ENCODE peak calls at places on chromosomes 2 and 18, in seven cellular contexts. W is trophoblast cell, Z is H9, L is IMR-90, Y is mesendoderm, R is H1, K is mesenchymal stem cell. G is an unnamed sample.

GRCh38 chr2:219557791-219558785 is 13.3 kb downstream of the OBSL1 start:
- DNase-seq in K (no peak), L (no peak), Z (no peak), Y (no peak), R (no peak), W (no peak), G (no peak)

GRCh38 chr2:212926948-212927347 is 224.5 kb downstream of the IKZF2 start:
- DNase-seq in Y (no peak), K (no peak), Z (no peak), W (no peak), L (no peak), R (no peak), G (no peak)

GRCh38 chr18:46536215-46536874 is 120.7 kb downstream of the LOXHD1 start:
- DNase-seq in Z (no peak), R (no peak), Y (peak; percentile 70), W (no peak), K (no peak), L (no peak), G (no peak)

GRCh38 chr2:182852090-182852489 is 14.3 kb downstream of the FRZB start:
- DNase-seq in K (no peak), Z (no peak), Y (no peak), R (no peak), L (no peak), W (no peak), G (no peak)

GRCh38 chr2:46119453-46119852 is 177.8 kb upstream of the EPAS1 start:
- DNase-seq in K (no peak), Z (no peak), W (peak; percentile 61), Y (no peak), L (no peak), R (no peak), G (no peak)

GRCh38 chr2:2505604-2506003 is 174.5 kb upstream of the MYT1L start:
- DNase-seq in R (no peak), W (no peak), Y (no peak), Z (no peak), L (no peak), K (no peak), G (no peak)

GRCh38 chr18:70431203-70431624 is 142.4 kb downstream of the SOCS6 start:
- DNase-seq in Z (no peak), Y (peak; percentile 83), W (no peak), R (no peak), L (peak; percentile 85), K (peak; percentile 87), G (no peak)

GRCh38 chr2:132849118-132849517 is 179.1 kb upstream of the LYPD1 start:
- DNase-seq in R (no peak), Y (no peak), W (no peak), Z (no peak), K (no peak), L (peak; percentile 81), G (no peak)

GRCh38 chr2:177129610-177130009 is 83.0 kb upstream of the HNRNPA3 start:
- DNase-seq in W (no peak), K (no peak), L (no peak), R (no peak), Z (no peak), Y (no peak), G (no peak)

GRCh38 chr2:191650896-191651773 is 26.8 kb upstream of the NABP1 start:
- DNase-seq in R (no peak), Y (no peak), K (peak; percentile 39), L (peak; percentile 36), W (no peak), Z (no peak), G (no peak)

GRCh38 chr2:226873051-226873620 is 37.3 kb downstream of the RHBDD1 start:
- DNase-seq in K (peak; percentile 31), R (no peak), Y (no peak), L (peak; percentile 59), Z (no peak), W (no peak), G (no peak)

DNA sequence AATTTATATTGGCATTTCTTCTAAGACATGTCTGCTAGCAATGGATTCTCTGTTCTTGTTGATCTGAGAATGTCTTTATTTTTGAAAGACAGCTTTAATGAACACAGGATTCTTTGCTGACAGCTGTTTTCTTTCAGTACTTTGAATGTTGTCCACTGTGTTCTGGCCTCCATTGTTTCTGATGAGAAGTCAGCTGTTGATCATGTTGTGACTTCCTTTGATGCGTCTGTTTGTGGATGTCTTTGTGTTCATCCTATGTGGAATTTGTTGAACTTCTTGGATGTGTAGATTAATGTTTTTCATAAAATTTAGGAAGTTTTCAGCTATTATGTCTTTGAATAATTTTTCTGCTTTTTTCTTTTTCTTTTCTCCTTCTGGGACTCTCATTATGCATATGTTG is 39.8 kb upstream of the KCNF1 start:
- DNase-seq in Z (no peak), K (no peak), R (no peak), Y (no peak), W (no peak), L (no peak), G (no peak)
- H2BK120ac ChIP-seq in Z (no peak overlapping the region), K (no peak overlapping the region), R (no peak overlapping the region), Y (no peak overlapping the region), W (no peak overlapping the region), L (no peak overlapping the region), G (no peak overlapping the region)

DNA sequence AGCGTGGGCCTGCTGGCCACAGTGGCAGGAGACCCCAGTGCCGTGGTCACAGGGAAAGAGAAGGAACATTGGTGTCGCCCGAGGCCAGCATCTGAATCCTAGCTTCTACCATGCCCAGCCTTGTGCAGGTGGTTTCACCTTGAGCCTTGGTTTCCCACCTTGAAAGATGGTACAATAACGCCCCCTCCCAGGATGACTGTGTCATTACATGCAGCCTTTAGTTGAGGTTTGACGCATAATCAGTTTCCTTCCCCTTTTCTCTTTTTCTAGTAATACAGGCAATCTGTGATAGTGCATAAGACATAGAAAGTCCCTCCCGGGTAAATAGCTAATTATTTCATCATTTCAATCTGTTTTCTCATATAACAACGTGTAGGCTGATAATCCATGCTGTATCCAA is 29.9 kb upstream of the ZNF407 start:
- DNase-seq in W (no peak), L (no peak), Y (no peak), R (no peak), Z (no peak), K (no peak), G (no peak)
- H2BK120ac ChIP-seq in W (no peak overlapping the region), L (no peak overlapping the region), Y (no peak overlapping the region), R (no peak overlapping the region), Z (no peak overlapping the region), K (no peak overlapping the region), G (no peak overlapping the region)

GRCh38 chr18:51257150-51257549 is 59.7 kb upstream of the MEX3C start:
- DNase-seq in K (no peak), R (no peak), W (no peak), Y (no peak), L (no peak), Z (no peak), G (no peak)

GRCh38 chr18:51251625-51252024 is 54.1 kb upstream of the MEX3C start:
- DNase-seq in W (no peak), R (no peak), K (no peak), L (no peak), Z (no peak), Y (no peak), G (no peak)

GRCh38 chr18:51253476-51253875 is 56.0 kb upstream of the MEX3C start:
- DNase-seq in Z (no peak), W (no peak), K (peak; percentile 16), Y (no peak), L (no peak), R (no peak), G (no peak)

GRCh38 chr18:51250458-51251024 is 53.1 kb upstream of the MEX3C start:
- DNase-seq in K (no peak), R (no peak), W (no peak), Z (no peak), L (no peak), Y (no peak), G (no peak)

GRCh38 chr18:51255694-51256093 is 58.2 kb upstream of the MEX3C start:
- DNase-seq in K (peak; percentile 65), W (no peak), Z (no peak), L (no peak), Y (no peak), R (no peak), G (no peak)
- H2BK120ac ChIP-seq in K (no peak overlapping the region), W (no peak overlapping the region), Z (no peak overlapping the region), L (no peak overlapping the region), Y (no peak overlapping the region), R (no peak overlapping the region), G (no peak overlapping the region)

DNA sequence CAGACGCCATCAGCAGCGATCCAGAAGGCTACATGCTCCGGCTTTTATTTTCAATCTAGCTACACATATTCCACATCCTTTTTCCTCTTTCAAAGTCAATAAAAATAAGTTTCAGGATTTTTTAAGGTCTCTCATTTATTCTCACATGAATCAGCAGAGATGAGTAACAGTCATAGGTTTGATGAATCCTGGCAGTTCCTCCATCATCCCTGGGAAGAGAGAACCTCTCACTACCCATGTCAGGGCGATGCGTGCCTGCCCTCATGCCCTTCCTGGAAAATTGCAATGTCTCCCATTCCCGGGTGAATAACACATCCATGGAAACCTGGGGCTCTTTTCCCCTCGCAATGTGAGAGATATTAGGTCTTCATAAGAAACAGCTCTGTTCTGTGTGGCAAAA is 301.1 kb upstream of the SMIM21 start:
- DNase-seq in K (no peak), Z (no peak), Y (no peak), L (no peak), R (no peak), W (no peak), G (no peak)
- H2BK120ac ChIP-seq in K (no peak overlapping the region), Z (no peak overlapping the region), Y (no peak overlapping the region), L (no peak overlapping the region), R (no peak overlapping the region), W (no peak overlapping the region), G (no peak overlapping the region)

GRCh38 chr18:73841661-73842060 is 306.0 kb downstream of the FBXO15 start:
- DNase-seq in W (no peak), K (no peak), Z (no peak), Y (no peak), L (no peak), R (no peak), G (no peak)

GRCh38 chr18:73839441-73839840 is 308.2 kb downstream of the FBXO15 start:
- DNase-seq in K (peak; percentile 46), R (no peak), Z (no peak), Y (no peak), L (no peak), W (no peak), G (no peak)

GRCh38 chr18:73842795-73843394 is 304.7 kb downstream of the FBXO15 start:
- DNase-seq in K (peak; percentile 63), L (peak; percentile 65), Y (peak; percentile 53), W (no peak), R (no peak), Z (peak; percentile 44), G (peak; percentile 37)

GRCh38 chr18:73835656-73836055 is 312.0 kb downstream of the FBXO15 start:
- DNase-seq in Y (no peak), Z (no peak), W (no peak), R (no peak), L (peak; percentile 32), K (peak; percentile 18), G (no peak)

GRCh38 chr18:73840319-73841065 is 307.1 kb downstream of the FBXO15 start:
- DNase-seq in L (no peak), Y (no peak), Z (no peak), W (no peak), K (no peak), R (no peak), G (no peak)
- H2BK120ac ChIP-seq in L (peak overlapping the region; percentile 47), Y (no peak overlapping the region), Z (no peak overlapping the region), W (no peak overlapping the region), K (no peak overlapping the region), R (no peak overlapping the region), G (no peak overlapping the region)